ENCODE peak calls at places on chromosomes 2 and 18, in nine cellular contexts. X is iris pigment epithelial cell, W is K562, K is Panc1, M is bronchial epithelial cell, I is NCI-H2081, G is sigmoid colon, C is NCI-H524 treated with DMSO at 0.1 percent for 48 hours, D is ELR. A is an unnamed sample.

GRCh38 chr2:233799087-233799665 is 21.0 kb downstream of the MROH2A start:
- DNase-seq in X (no peak), W (no peak), K (no peak), M (no peak), I (no peak), G (peak), C (peak), D (no peak), A (no peak)

GRCh38 chr2:10762651-10763460 is 41.4 kb downstream of the ATP6V1C2 start:
- DNase-seq in X (peak), W (peak), K (no peak), M (no peak), I (no peak), G (no peak), C (no peak), D (no peak), A (peak)

GRCh38 chr18:11663630-11664029 is 25.4 kb upstream of the GNAL start:
- DNase-seq in X (no peak), W (no peak), K (no peak), M (no peak), I (no peak), G (no peak), C (no peak), D (no peak), A (no peak)

GRCh38 chr2:207188601-207189000 is 22.9 kb upstream of the KLF7 start:
- DNase-seq in X (peak), W (no peak), K (peak), M (peak), I (peak), G (no peak), C (no peak), D (no peak), A (no peak)

GRCh38 chr2:222973237-222973636 is 78.8 kb upstream of the KCNE4 start:
- DNase-seq in X (no peak), W (no peak), K (no peak), M (peak), I (no peak), G (no peak), C (no peak), D (peak), A (no peak)

GRCh38 chr18:77517901-77518300 is 268.3 kb downstream of the GALR1 start:
- DNase-seq in X (no peak), W (no peak), K (no peak), M (no peak), I (no peak), G (no peak), C (no peak), D (no peak), A (no peak)

GRCh38 chr2:7209776-7210555 is 292.8 kb downstream of the RNF144A start:
- DNase-seq in X (peak), W (no peak), K (no peak), M (no peak), I (no peak), G (no peak), C (peak), D (no peak), A (no peak)

GRCh38 chr2:62398295-62398855 is 107.6 kb downstream of the TMEM17 start:
- DNase-seq in X (no peak), W (no peak), K (no peak), M (no peak), I (no peak), G (no peak), C (no peak), D (no peak), A (no peak)

GRCh38 chr2:52916976-52917375 is 850.6 kb upstream of the CHAC2 start:
- DNase-seq in X (no peak), W (no peak), K (no peak), M (no peak), I (no peak), G (no peak), C (no peak), D (no peak), A (no peak)

GRCh38 chr2:122451040-122451439 is 695.6 kb downstream of the TSN start:
- DNase-seq in X (peak), W (no peak), K (no peak), M (peak), I (peak), G (no peak), C (peak), D (peak), A (no peak)

GRCh38 chr2:69483696-69484095 is 46.5 kb upstream of the NFU1 start:
- DNase-seq in X (no peak), W (no peak), K (no peak), M (no peak), I (peak), G (no peak), C (no peak), D (no peak), A (no peak)

GRCh38 chr18:58067611-58068010 is 23.6 kb downstream of the NEDD4L start:
- DNase-seq in X (no peak), W (no peak), K (no peak), M (no peak), I (no peak), G (no peak), C (no peak), D (no peak), A (no peak)